ENCODE peak calls at places on chromosomes 5 and 9, in eight cellular contexts. C is GM23248; W is activated naive CD4-positive, alpha-beta T cell; H is RKO; G is uterus; E is ureter; F is choroid plexus epithelial cell; O is RPMI8226. M is an unnamed sample.
A peak's percentile ranks its signal among the peaks of the same experiment; 100 is the strongest.

GRCh38 chr5:14681236-14681752 is 16.8 kb downstream of the OTULIN start:
- DNase-seq in C (no peak), W (no peak), H (no peak), G (no peak), E (no peak), F (no peak), O (no peak), M (no peak)

GRCh38 chr5:115584501-115584900 is 17.8 kb downstream of the TICAM2 start:
- DNase-seq in C (peak; percentile 21), W (no peak), H (no peak), G (no peak), E (no peak), F (no peak), O (no peak), M (no peak)

GRCh38 chr9:121550569-121551512 is 51.2 kb upstream of the GGTA1 start:
- DNase-seq in C (peak; percentile 67), W (peak; percentile 53), H (peak; percentile 49), G (peak; percentile 84), E (peak; percentile 85), F (peak; percentile 65), O (peak; percentile 78), M (peak; percentile 77)

GRCh38 chr9:127388037-127388855 is 8.7 kb upstream of the SLC2A8 start:
- DNase-seq in C (peak; percentile 87), W (peak; percentile 73), H (peak; percentile 96), G (peak; percentile 60), E (no peak), F (peak; percentile 99), O (no peak), M (peak; percentile 46)

GRCh38 chr5:67214713-67215591 is 18.4 kb upstream of the CD180 start:
- DNase-seq in C (no peak), W (no peak), H (no peak), G (no peak), E (no peak), F (no peak), O (peak; percentile 99), M (no peak)

GRCh38 chr9:109791747-109792146 is 11.7 kb downstream of the PALM2AKAP2 start:
- DNase-seq in C (no peak), W (no peak), H (no peak), G (no peak), E (no peak), F (no peak), O (no peak), M (no peak)

GRCh38 chr9:77892171-77892570 is 139.4 kb downstream of the GNAQ start:
- DNase-seq in C (no peak), W (no peak), H (no peak), G (no peak), E (no peak), F (peak; percentile 32), O (no peak), M (no peak)

GRCh38 chr9:122222741-122223140 is 6.0 kb downstream of the LHX6 start:
- DNase-seq in C (no peak), W (no peak), H (no peak), G (no peak), E (no peak), F (no peak), O (no peak), M (peak; percentile 83)

GRCh38 chr5:87061046-87061445 is 206.6 kb upstream of the RASA1 start:
- DNase-seq in C (peak; percentile 32), W (no peak), H (no peak), G (no peak), E (no peak), F (peak; percentile 28), O (no peak), M (no peak)

GRCh38 chr9:14343948-14344547 is 30.1 kb upstream of the NFIB start:
- DNase-seq in C (no peak), W (no peak), H (no peak), G (no peak), E (no peak), F (no peak), O (no peak), M (no peak)

GRCh38 chr9:19481971-19482404 is 73.2 kb downstream of the ACER2 start:
- DNase-seq in C (no peak), W (no peak), H (no peak), G (no peak), E (no peak), F (no peak), O (no peak), M (no peak)

GRCh38 chr5:54696931-54697330 is 179.4 kb downstream of the SNX18 start:
- DNase-seq in C (no peak), W (no peak), H (no peak), G (no peak), E (no peak), F (no peak), O (no peak), M (no peak)